ENCODE peak calls at places on chromosomes 12 and 14, in seven cellular contexts. X is activated gamma-delta T cell treated with anti-CD3 and anti-CD28 coated beads, Interleukin-2, amount 50 U/mL, for 16 hours; Y is amniotic stem cell; E is stimulated activated naive CD8-positive, alpha-beta T cell treated with anti-CD3 and anti-CD28 coated beads, Interleukin-15, Interleukin-2, amounts not matched to agents 100 U/mL and 50 U/mL, for 24 hours; R is OCI-M1; S is fibroblast of lung; L is endothelial cell. B is an unnamed sample.

GRCh38 chr12:88334271-88334670 is 192.2 kb downstream of the TMTC3 start:
- DNase-seq in X (no peak), Y (peak; percentile 13), E (no peak), R (peak; percentile 17), S (peak; percentile 30), L (no peak), B (peak; percentile 36)

GRCh38 chr12:21773263-21773741 is 1.2 kb downstream of the KCNJ8 start:
- DNase-seq in X (no peak), Y (no peak), E (peak; percentile 16), R (peak; percentile 77), S (peak; percentile 31), L (peak; percentile 31), B (peak; percentile 70)

GRCh38 chr12:108905725-108906124 is 25.8 kb downstream of the DAO start:
- DNase-seq in X (no peak), Y (no peak), E (no peak), R (peak; percentile 65), S (no peak), L (no peak), B (no peak)

GRCh38 chr12:49031573-49032161 is 13.1 kb upstream of the PRKAG1 start:
- DNase-seq in X (no peak), Y (no peak), E (no peak), R (no peak), S (no peak), L (no peak), B (no peak)

GRCh38 chr14:91258876-91259275 is 14.4 kb upstream of the GPR68 start:
- DNase-seq in X (no peak), Y (no peak), E (no peak), R (no peak), S (no peak), L (no peak), B (no peak)

GRCh38 chr12:126506426-126507182 is 1441.4 kb downstream of the AACS start:
- DNase-seq in X (no peak), Y (no peak), E (no peak), R (peak; percentile 54), S (peak; percentile 14), L (no peak), B (no peak)

GRCh38 chr12:62466018-62466595 is 519 bp upstream of the MON2 start:
- DNase-seq in X (no peak), Y (peak; percentile 5), E (peak; percentile 32), R (peak; percentile 80), S (peak; percentile 27), L (peak; percentile 9), B (peak; percentile 47)

GRCh38 chr12:31914927-31915326 is 44.3 kb upstream of the RESF1 start:
- DNase-seq in X (no peak), Y (no peak), E (no peak), R (no peak), S (no peak), L (no peak), B (no peak)

GRCh38 chr12:70607107-70607506 is 30.1 kb downstream of the PTPRB start:
- DNase-seq in X (no peak), Y (no peak), E (no peak), R (no peak), S (no peak), L (no peak), B (no peak)

GRCh38 chr12:94056419-94057158 is 91.8 kb upstream of the PLXNC1 start:
- DNase-seq in X (no peak), Y (no peak), E (no peak), R (no peak), S (no peak), L (no peak), B (no peak)

GRCh38 chr14:35306114-35306513 is 13.9 kb downstream of the PSMA6 start:
- DNase-seq in X (no peak), Y (no peak), E (no peak), R (no peak), S (no peak), L (no peak), B (no peak)

GRCh38 chr12:13187399-13187798 is 9.1 kb upstream of the EMP1 start:
- DNase-seq in X (no peak), Y (no peak), E (no peak), R (no peak), S (no peak), L (no peak), B (no peak)

B was measured in ovary.